ENCODE peak calls at places on chromosomes 11 and 22, in eight cellular contexts. C is NCI-H2029; A is Peyer's patch; Z is stimulated activated CD4-positive, alpha-beta T cell treated with anti-CD3 and anti-CD28 coated beads, Interleukin-1b, Interleukin-23, amount 100 ng/mL, for 4 hours; R is stimulated activated effector memory CD8-positive, alpha-beta T cell treated with anti-CD3 and anti-CD28 coated beads, Interleukin-12 subunit alpha, Interleukin-12 subunit beta, amount 100 ng/mL, for 72 hours; H is NCI-H460; E is activated effector memory CD4-positive, alpha-beta T cell treated with Interleukin-2 at 50 U/mL for 16 hours; B is GM23248. T is an unnamed sample.

GRCh38 chr22:44080936-44081853 is 57.1 kb downstream of the PARVB start:
- DNase-seq in H (peak), C (peak), E (peak), Z (peak), B (peak), A (peak), R (peak), T (peak)

GRCh38 chr22:27420817-27421361 is 380.7 kb downstream of the MN1 start:
- DNase-seq in B (peak), E (no peak), H (peak), A (peak), R (no peak), C (no peak), Z (no peak), T (no peak)

GRCh38 chr11:96015911-96016565 is 92.1 kb upstream of the MTMR2 start:
- DNase-seq in H (no peak), B (no peak), Z (no peak), E (no peak), A (no peak), C (no peak), R (no peak), T (no peak)

GRCh38 chr22:20659258-20659657 is 114.7 kb upstream of the SERPIND1 start:
- DNase-seq in Z (no peak), C (no peak), H (no peak), A (no peak), R (no peak), B (no peak), E (no peak), T (no peak)

GRCh38 chr11:69598147-69598546 is 42.8 kb upstream of the CCND1 start:
- DNase-seq in A (no peak), B (no peak), C (no peak), Z (no peak), E (no peak), H (no peak), R (no peak), T (no peak)

GRCh38 chr11:42085736-42086135 is 626.3 kb upstream of the LRRC4C start:
- DNase-seq in Z (no peak), A (no peak), E (no peak), B (no peak), H (no peak), R (no peak), C (no peak), T (no peak)

GRCh38 chr11:12686246-12687060 is 12.2 kb downstream of the TEAD1 start:
- DNase-seq in A (no peak), Z (no peak), H (no peak), B (peak), E (no peak), R (no peak), C (no peak), T (no peak)

GRCh38 chr11:104118105-104118762 is 45.7 kb downstream of the PDGFD start:
- DNase-seq in B (no peak), Z (no peak), A (no peak), C (no peak), H (no peak), E (no peak), R (no peak), T (no peak)

GRCh38 chr11:91435694-91436375 is 788.8 kb upstream of the FAT3 start:
- DNase-seq in C (no peak), R (no peak), H (no peak), Z (no peak), E (no peak), A (no peak), B (no peak), T (no peak)

T was measured in stimulated activated naive B cell treated with anti-CD40 and anti-IgM and Interleukin-4, amounts not matched to agents 10 μg/mL and 1 μg/mL and 100 μg/mL, for 72 hours.